ENCODE peak calls at places on chromosomes 5 and 9, in eight cellular contexts. P, S, B, R, K, H, M and E are unnamed samples.

GRCh38 chr5:159736844-159737243 is 179.4 kb upstream of the ADRA1B start:
- DNase-seq in S (no peak), B (no peak), P (no peak), H (no peak), M (no peak), R (no peak), K (no peak), E (no peak)

GRCh38 chr9:136026266-136026942 is 65.2 kb upstream of the UBAC1 start:
- DNase-seq in B (no peak), M (no peak), R (no peak), K (no peak), H (no peak), P (no peak), S (no peak), E (peak)

GRCh38 chr5:92801921-92802320 is 779.1 kb downstream of the NR2F1-AS1 start:
- DNase-seq in B (no peak), P (no peak), M (no peak), K (no peak), S (peak), R (no peak), H (no peak), E (no peak)

GRCh38 chr9:125621170-125621569 is 85.8 kb downstream of the MAPKAP1 start:
- DNase-seq in R (no peak), B (no peak), M (no peak), H (no peak), P (no peak), K (no peak), S (no peak), E (no peak)

GRCh38 chr5:180137401-180138213 is 66.0 kb upstream of the RNF130 start:
- DNase-seq in S (no peak), H (no peak), P (no peak), K (peak), M (no peak), R (no peak), B (peak), E (no peak)

GRCh38 chr9:127122176-127123151 is at the start of gene ANGPTL2:
- DNase-seq in H (peak), P (peak), S (peak), R (peak), K (peak), B (peak), M (peak), E (peak)

GRCh38 chr5:40616791-40617190 is 62.9 kb upstream of the PTGER4 start:
- DNase-seq in K (no peak), R (no peak), B (no peak), P (no peak), S (no peak), M (no peak), H (no peak), E (no peak)

GRCh38 chr5:169978744-169979143 is 1.6 kb downstream of the INSYN2B start:
- DNase-seq in S (no peak), H (no peak), R (no peak), P (no peak), B (no peak), M (no peak), K (no peak), E (no peak)

GRCh38 chr9:114521846-114522245 is 16.6 kb upstream of the WHRN start:
- DNase-seq in H (no peak), R (no peak), P (no peak), K (no peak), S (no peak), B (no peak), M (peak), E (no peak)

GRCh38 chr5:81544351-81545001 is 150.5 kb upstream of the ACOT12 start:
- DNase-seq in H (no peak), P (no peak), K (no peak), S (no peak), M (peak), R (no peak), B (no peak), E (no peak)

GRCh38 chr5:81549123-81549522 is 155.2 kb upstream of the ACOT12 start:
- DNase-seq in S (no peak), H (no peak), K (no peak), B (no peak), R (no peak), P (no peak), M (no peak), E (no peak)

GRCh38 chr5:81542242-81542641 is 148.3 kb upstream of the ACOT12 start:
- DNase-seq in R (no peak), B (no peak), K (no peak), P (no peak), M (no peak), H (no peak), S (no peak), E (no peak)

GRCh38 chr5:81545911-81546310 is 152.0 kb upstream of the ACOT12 start:
- DNase-seq in S (no peak), M (no peak), P (no peak), H (no peak), R (no peak), B (no peak), K (no peak), E (no peak)
- H3K4me3 ChIP-seq in S (no peak), M (no peak), P (no peak), H (no peak), R (no peak), B (no peak), K (no peak), E (no peak)

GRCh38 chr9:108282872-108283271 is 572.9 kb downstream of the ACTL7B start:
- DNase-seq in B (no peak), M (peak), P (no peak), S (peak), R (no peak), K (no peak), H (no peak), E (no peak)
- TF ChIP-seq CTCF in B (peak), M (peak), P (peak), S (peak), R (peak), K (peak), H (no peak), E (no peak)

DNA sequence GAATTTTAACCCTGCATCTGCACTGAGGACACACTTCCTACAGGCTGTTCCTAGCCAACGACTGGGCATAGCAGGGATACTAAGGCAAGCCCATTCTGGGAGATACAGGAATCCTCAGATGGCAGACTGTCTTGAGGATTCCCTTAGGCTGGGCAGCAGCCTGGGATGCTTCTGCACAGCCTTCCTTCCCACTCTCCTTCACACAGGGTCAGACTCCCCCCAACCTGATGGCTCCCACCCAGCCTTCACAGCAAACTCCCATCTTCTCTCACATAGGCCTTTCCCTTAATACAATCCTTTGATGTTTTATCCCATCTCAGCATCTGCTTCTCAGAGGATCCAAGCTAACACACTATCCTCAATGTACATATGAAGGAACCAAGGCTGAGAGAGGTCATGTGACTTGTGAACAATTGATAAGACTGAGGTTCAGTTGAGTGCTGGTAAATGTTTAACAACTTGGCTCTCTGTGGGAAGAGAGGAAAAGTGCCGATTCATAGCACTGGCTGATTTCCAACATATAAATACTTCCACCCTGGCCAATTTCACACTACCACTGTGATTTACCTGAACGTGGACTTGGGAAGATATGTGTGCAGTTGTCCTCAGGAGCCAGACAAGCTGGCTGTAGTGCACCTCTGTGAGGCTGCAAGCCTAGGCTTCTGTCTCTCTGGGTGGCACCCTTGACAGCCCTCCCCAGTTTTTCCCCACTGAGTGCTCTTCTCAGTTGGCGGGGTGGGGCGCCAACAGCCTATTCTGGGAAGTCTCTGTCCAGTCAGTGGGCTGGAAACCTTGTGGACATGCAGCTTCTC is 120.2 kb upstream of the TRIM32 start:
- DNase-seq in S (peak), P (no peak), B (no peak), M (peak), K (no peak), H (no peak), R (peak), E (no peak)
- TF ChIP-seq POLR2A in S (peak), P (no peak), B (no peak), M (no peak), K (no peak), H (no peak), R (peak), E (no peak)

DNA sequence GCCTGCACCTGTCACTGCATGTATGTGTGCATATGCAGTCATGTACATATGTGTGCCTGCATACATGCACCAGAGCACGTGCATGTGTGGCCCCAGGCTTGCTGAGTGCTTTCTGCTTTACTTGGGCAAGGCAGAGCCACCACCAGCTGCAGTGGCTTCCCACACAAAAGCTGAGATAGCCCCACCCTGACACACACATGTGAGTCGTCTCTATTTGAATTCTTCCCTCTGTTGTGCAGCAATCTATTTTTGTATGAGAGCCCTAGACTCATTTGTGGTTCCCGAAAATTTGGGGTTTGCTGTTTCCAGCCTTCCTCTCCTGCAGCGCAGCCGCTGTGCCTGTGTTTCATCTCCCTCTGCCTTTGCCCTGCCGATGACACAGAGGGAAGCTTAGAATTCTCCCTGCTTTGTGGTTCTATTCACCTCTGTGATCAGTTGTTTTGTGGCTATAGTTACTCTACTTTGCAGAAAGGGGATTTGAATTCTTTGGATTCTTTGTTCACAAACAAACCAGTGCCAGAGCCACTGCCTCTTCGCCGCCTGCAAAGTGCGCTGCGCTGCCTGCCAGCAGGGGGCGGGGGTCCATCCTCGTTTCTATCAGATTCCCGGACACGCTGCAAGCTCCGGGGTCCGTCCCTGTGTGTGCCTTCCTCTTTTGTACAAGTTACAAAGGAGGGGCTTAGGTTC is 95.8 kb upstream of the DAP start:
- DNase-seq in M (peak), H (peak), R (peak), S (peak), B (peak), P (peak), K (no peak), E (no peak)
- H3K4me3 ChIP-seq in M (no peak), H (peak), R (no peak), S (no peak), B (no peak), P (no peak), K (no peak), E (no peak)

GRCh38 chr5:112186401-112186990 is 232.6 kb downstream of the EPB41L4A start:
- DNase-seq in B (no peak), H (no peak), S (peak), K (no peak), R (no peak), M (peak), P (peak), E (no peak)
- TF ChIP-seq CTCF in B (peak), H (peak), S (peak), K (peak), R (peak), M (peak), P (peak), E (no peak)